ENCODE peak calls at places on chromosomes 6 and 20, in four cellular contexts. J is CD8-positive, alpha-beta T cell; Y is HL-60; N is uterus. E is an unnamed sample.

GRCh38 chr6:78436335-78436734 is 431.0 kb upstream of the IRAK1BP1 start:
- DNase-seq in Y (no peak), N (no peak), J (no peak), E (peak; percentile 29)

GRCh38 chr20:54110457-54110856 is 40.1 kb upstream of the BCAS1 start:
- DNase-seq in N (no peak), Y (no peak), J (no peak), E (no peak)

GRCh38 chr20:38115205-38115604 is 49.9 kb downstream of the TGM2 start:
- DNase-seq in J (no peak), Y (no peak), N (no peak), E (no peak)

GRCh38 chr6:11425431-11425871 is 112.1 kb upstream of the TMEM170B start:
- DNase-seq in J (no peak), N (no peak), Y (no peak), E (no peak)

GRCh38 chr6:134340574-134340973 is 22.7 kb upstream of the SGK1 start:
- DNase-seq in N (no peak), Y (no peak), J (no peak), E (no peak)

GRCh38 chr6:47247227-47247797 is 62.4 kb downstream of the TNFRSF21 start:
- DNase-seq in N (no peak), J (no peak), Y (peak; percentile 58), E (no peak)

GRCh38 chr6:20845592-20845991 is 311.3 kb downstream of the CDKAL1 start:
- DNase-seq in N (no peak), J (no peak), Y (no peak), E (no peak)

GRCh38 chr6:157054531-157054979 is 268.8 kb downstream of the TMEM242 start:
- DNase-seq in J (peak; percentile 53), Y (peak; percentile 38), N (no peak), E (no peak)

GRCh38 chr6:157505912-157506491 is 125.0 kb downstream of the ZDHHC14 start:
- DNase-seq in J (no peak), Y (no peak), N (no peak), E (no peak)

GRCh38 chr6:37819802-37820712 is 530 bp downstream of the ZFAND3 start:
- DNase-seq in J (peak; percentile 45), Y (peak; percentile 52), N (peak; percentile 49), E (peak; percentile 32)

GRCh38 chr6:123105561-123105960 is 109.5 kb downstream of the CLVS2 start:
- DNase-seq in N (no peak), J (no peak), Y (no peak), E (no peak)

GRCh38 chr6:167700199-167700598 is 126.5 kb upstream of the AFDN start:
- DNase-seq in N (no peak), J (no peak), Y (no peak), E (peak; percentile 15)

GRCh38 chr6:84539122-84539856 is 225.1 kb downstream of the TBX18 start:
- DNase-seq in N (no peak), J (no peak), Y (no peak), E (no peak)

GRCh38 chr6:168260385-168260987 is 59.1 kb downstream of the DACT2 start:
- DNase-seq in N (no peak), J (no peak), Y (no peak), E (no peak)

GRCh38 chr20:1803216-1804128 is 91.7 kb upstream of the SIRPA start:
- DNase-seq in J (peak; percentile 30), N (no peak), Y (peak; percentile 72), E (peak; percentile 36)

GRCh38 chr20:34216382-34216742 is 24.9 kb upstream of the ASIP start:
- DNase-seq in J (no peak), N (no peak), Y (no peak), E (no peak)
- H3K4me3 ChIP-seq in J (no peak overlapping the region), N (peak overlapping the region; percentile 70), Y (peak overlapping the region; percentile 28), E (peak overlapping the region; percentile 67)

GRCh38 chr6:146895772-146896061 is 296.9 kb downstream of the ADGB start:
- DNase-seq in J (no peak), N (no peak), Y (no peak), E (no peak)

GRCh38 chr6:146896062-146896813 is 297.5 kb downstream of the ADGB start:
- DNase-seq in Y (no peak), N (no peak), J (no peak), E (no peak)

GRCh38 chr6:146893690-146894089 is 294.9 kb downstream of the ADGB start:
- DNase-seq in N (no peak), Y (no peak), J (no peak), E (no peak)

GRCh38 chr6:146894624-146895023 is 295.9 kb downstream of the ADGB start:
- DNase-seq in N (no peak), J (no peak), Y (no peak), E (no peak)

GRCh38 chr6:146895101-146895771 is 296.5 kb downstream of the ADGB start:
- DNase-seq in N (no peak), J (no peak), Y (no peak), E (no peak)
- H3K27ac ChIP-seq in N (no peak overlapping the region), J (no peak overlapping the region), Y (no peak overlapping the region), E (no peak overlapping the region)

GRCh38 chr20:62068997-62069396 is 3.3 kb upstream of the TAF4 start:
- DNase-seq in N (no peak), Y (no peak), J (no peak), E (no peak)
- TF ChIP-seq CTCF in N (no peak), Y (no peak), J (no peak), E (peak; percentile 12)

GRCh38 chr6:19771753-19772336 is 65.3 kb upstream of the ID4 start:
- DNase-seq in N (no peak), J (no peak), Y (no peak), E (peak; percentile 43)
- H3K4me3 ChIP-seq in N (no peak overlapping the region), J (no peak overlapping the region), Y (no peak overlapping the region), E (no peak overlapping the region)

DNA sequence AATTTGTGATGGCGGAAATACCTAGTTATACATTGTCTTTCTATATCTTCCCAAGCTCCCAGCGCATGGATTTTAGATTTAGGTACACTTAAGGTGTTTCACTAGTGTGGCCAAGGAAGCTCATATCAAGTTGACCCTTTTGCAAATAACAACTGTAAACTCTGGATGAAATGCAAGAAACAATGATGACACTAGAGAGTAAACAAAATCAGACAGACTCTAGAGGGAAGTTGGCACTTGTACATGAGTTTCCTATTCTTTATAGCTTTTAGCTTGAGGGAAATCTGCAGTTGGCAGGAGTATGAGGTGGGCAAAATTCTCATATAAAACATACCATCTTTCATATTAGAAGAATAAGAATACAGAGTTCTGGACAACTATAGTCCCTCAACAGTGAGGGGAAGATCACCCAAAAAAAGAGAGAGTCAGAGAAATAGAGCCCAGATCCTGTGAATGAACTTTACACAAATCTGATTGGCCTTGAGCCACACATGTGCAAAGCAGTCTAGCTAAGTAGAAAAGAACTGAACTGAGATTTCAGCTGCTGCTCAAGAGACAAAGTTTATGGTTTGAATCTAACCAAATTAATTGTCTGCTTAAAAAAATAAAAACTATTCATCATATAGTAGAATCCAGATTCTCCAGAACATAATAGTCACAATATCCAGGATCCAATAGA is 26.1 kb downstream of the TXLNB start:
- DNase-seq in J (no peak), Y (no peak), N (no peak), E (no peak)
- H3K27ac ChIP-seq in J (no peak overlapping the region), Y (no peak overlapping the region), N (no peak overlapping the region), E (no peak overlapping the region)

GRCh38 chr20:24617080-24617432 is 147.6 kb downstream of the SYNDIG1 start:
- DNase-seq in J (no peak), Y (no peak), N (no peak), E (no peak)

GRCh38 chr20:24612799-24613775 is 143.7 kb downstream of the SYNDIG1 start:
- DNase-seq in N (no peak), J (no peak), Y (no peak), E (no peak)

GRCh38 chr20:24614341-24614740 is 144.9 kb downstream of the SYNDIG1 start:
- DNase-seq in Y (no peak), J (no peak), N (no peak), E (no peak)

GRCh38 chr20:24616258-24617079 is 147.0 kb downstream of the SYNDIG1 start:
- DNase-seq in Y (no peak), J (no peak), N (no peak), E (no peak)

GRCh38 chr20:24615353-24615752 is 145.9 kb downstream of the SYNDIG1 start:
- DNase-seq in J (no peak), Y (no peak), N (no peak), E (no peak)
- TF ChIP-seq CTCF in J (no peak), Y (no peak), N (no peak), E (no peak)

GRCh38 chr6:27593200-27593818 is 120.4 kb upstream of the ZNF184 start:
- DNase-seq in J (no peak), Y (no peak), N (no peak), E (peak; percentile 5)
- H3K4me3 ChIP-seq in J (no peak overlapping the region), Y (peak overlapping the region; percentile 28), N (no peak overlapping the region), E (peak overlapping the region; percentile 54)

DNA sequence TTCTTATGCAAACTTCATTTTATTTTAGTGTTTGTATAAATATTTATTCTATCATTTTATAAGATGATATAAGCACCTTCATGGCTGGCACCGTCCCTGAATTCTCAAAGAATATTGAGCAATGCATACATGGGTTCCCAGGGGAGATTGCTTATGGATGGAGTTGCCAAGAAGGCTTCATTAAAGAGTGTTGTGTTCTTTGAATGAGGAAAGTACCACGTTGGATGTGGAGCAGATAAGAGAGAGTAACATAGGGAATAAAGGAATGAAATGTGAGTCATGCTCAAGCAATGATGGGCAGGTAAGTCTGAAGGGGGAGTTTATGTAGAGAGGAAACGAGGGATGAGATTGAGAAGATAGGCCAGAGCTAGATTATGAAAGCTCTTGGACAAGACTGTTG is 10.3 kb downstream of the DSE start:
- DNase-seq in N (no peak), J (no peak), Y (no peak), E (no peak)
- H3K27ac ChIP-seq in N (no peak overlapping the region), J (no peak overlapping the region), Y (no peak overlapping the region), E (no peak overlapping the region)

E was measured in brain microvascular endothelial cell.